ENCODE peak calls at places on chromosome 10, in four cellular contexts. One of them, this sample, is unnamed. For H3K4me1, the result is how much of the 10 kb centered on the place peaks cover.

GRCh38 chr10:132861116-132861691 is 75.3 kb upstream of the NKX6-2 start:
- DNase-seq in mammary epithelial cell: no peak
- DNase-seq in K562: no peak
- DNase-seq in heart left ventricle: no peak
- DNase-seq in this sample: no peak

GRCh38 chr10:113987805-113988204 is 55.9 kb upstream of the ADRB1 start:
- DNase-seq in heart left ventricle: no peak
- DNase-seq in mammary epithelial cell: peak
- DNase-seq in K562: no peak
- DNase-seq in this sample: no peak

GRCh38 chr10:112261281-112261822 is 21.8 kb upstream of the TECTB start:
- DNase-seq in K562: no peak
- DNase-seq in mammary epithelial cell: no peak
- DNase-seq in heart left ventricle: no peak
- DNase-seq in this sample: no peak

GRCh38 chr10:113454341-113455061 is 98.4 kb upstream of the HABP2 start:
- DNase-seq in K562: peak
- DNase-seq in mammary epithelial cell: no peak
- DNase-seq in heart left ventricle: peak
- DNase-seq in this sample: no peak

GRCh38 chr10:118793545-118793944 is 38.8 kb upstream of the CACUL1 start:
- DNase-seq in mammary epithelial cell: peak
- DNase-seq in heart left ventricle: peak
- DNase-seq in K562: no peak
- DNase-seq in this sample: peak

GRCh38 chr10:6738464-6738824 is 158.4 kb upstream of the PRKCQ start:
- DNase-seq in mammary epithelial cell: no peak
- DNase-seq in heart left ventricle: no peak
- DNase-seq in K562: no peak
- DNase-seq in this sample: peak

GRCh38 chr10:68212721-68213352 is 19.1 kb downstream of the ATOH7 start:
- DNase-seq in K562: peak
- DNase-seq in heart left ventricle: no peak
- DNase-seq in mammary epithelial cell: peak
- DNase-seq in this sample: peak

GRCh38 chr10:16644146-16644545 is 122.5 kb upstream of the C1QL3 start:
- DNase-seq in mammary epithelial cell: peak
- DNase-seq in K562: no peak
- DNase-seq in heart left ventricle: no peak
- DNase-seq in this sample: peak

GRCh38 chr10:28429573-28430216 is 103.2 kb upstream of the WAC start:
- DNase-seq in mammary epithelial cell: peak
- DNase-seq in K562: peak
- DNase-seq in heart left ventricle: no peak
- DNase-seq in this sample: no peak

GRCh38 chr10:99555371-99556224 is 22.9 kb downstream of the NKX2-3 start:
- DNase-seq in mammary epithelial cell: peak
- DNase-seq in heart left ventricle: no peak
- DNase-seq in K562: no peak
- DNase-seq in this sample: no peak

GRCh38 chr10:61708841-61709240 is 46.1 kb downstream of the CABCOCO1 start:
- DNase-seq in heart left ventricle: no peak
- DNase-seq in mammary epithelial cell: no peak
- DNase-seq in K562: no peak
- DNase-seq in this sample: no peak

GRCh38 chr10:62492012-62492869 is 118.1 kb downstream of the ZNF365 start:
- DNase-seq in heart left ventricle: no peak
- DNase-seq in mammary epithelial cell: peak
- DNase-seq in K562: no peak
- DNase-seq in this sample: peak

GRCh38 chr10:90435296-90435695 is 422.5 kb downstream of the HTR7 start:
- DNase-seq in heart left ventricle: no peak
- DNase-seq in mammary epithelial cell: peak
- DNase-seq in K562: no peak
- DNase-seq in this sample: no peak

GRCh38 chr10:118452098-118452497 is 110.0 kb upstream of the FAM204A start:
- DNase-seq in mammary epithelial cell: no peak
- DNase-seq in heart left ventricle: no peak
- DNase-seq in K562: no peak
- DNase-seq in this sample: no peak

GRCh38 chr10:71679425-71679824 is 40.2 kb downstream of the C10orf105 start:
- DNase-seq in heart left ventricle: peak
- DNase-seq in K562: no peak
- DNase-seq in mammary epithelial cell: no peak
- DNase-seq in this sample: no peak

GRCh38 chr10:103669243-103669929 is 175.9 kb downstream of the NEURL1 start:
- DNase-seq in K562: no peak
- DNase-seq in heart left ventricle: no peak
- DNase-seq in mammary epithelial cell: no peak
- DNase-seq in this sample: no peak

GRCh38 chr10:132886211-132887099 is 55.9 kb downstream of the CFAP46 start:
- DNase-seq in mammary epithelial cell: no peak
- DNase-seq in heart left ventricle: no peak
- DNase-seq in K562: no peak
- DNase-seq in this sample: no peak

GRCh38 chr10:32049113-32049512 is 7.1 kb downstream of the KIF5B start:
- DNase-seq in mammary epithelial cell: peak
- DNase-seq in heart left ventricle: no peak
- DNase-seq in K562: no peak
- DNase-seq in this sample: peak

GRCh38 chr10:48976208-48976607 is 36.6 kb upstream of the LRRC18 start:
- DNase-seq in mammary epithelial cell: peak
- DNase-seq in heart left ventricle: no peak
- DNase-seq in K562: peak
- DNase-seq in this sample: no peak

GRCh38 chr10:93993782-93994668 is at the start of gene PLCE1:
- DNase-seq in heart left ventricle: peak
- DNase-seq in K562: peak
- DNase-seq in mammary epithelial cell: peak
- DNase-seq in this sample: no peak

GRCh38 chr10:43403911-43404674 is 4.9 kb downstream of the HNRNPF start:
- DNase-seq in heart left ventricle: no peak
- DNase-seq in mammary epithelial cell: no peak
- DNase-seq in K562: peak
- DNase-seq in this sample: no peak

GRCh38 chr10:112040696-112041095 is 142.9 kb downstream of the GPAM start:
- DNase-seq in K562: no peak
- DNase-seq in heart left ventricle: no peak
- DNase-seq in mammary epithelial cell: no peak
- DNase-seq in this sample: no peak

GRCh38 chr10:14254368-14254767 is 76.4 kb downstream of the FRMD4A start:
- DNase-seq in K562: no peak
- DNase-seq in heart left ventricle: no peak
- DNase-seq in mammary epithelial cell: peak
- DNase-seq in this sample: peak

GRCh38 chr10:113053091-113053490 is 103.0 kb downstream of the TCF7L2 start:
- DNase-seq in mammary epithelial cell: no peak
- DNase-seq in K562: no peak
- DNase-seq in heart left ventricle: no peak
- DNase-seq in this sample: no peak

GRCh38 chr10:31467791-31468535 is 148.9 kb downstream of the ZEB1 start:
- DNase-seq in heart left ventricle: no peak
- DNase-seq in K562: no peak
- DNase-seq in mammary epithelial cell: peak
- DNase-seq in this sample: peak

GRCh38 chr10:104835422-104835821 is 194.3 kb downstream of the SORCS3 start:
- DNase-seq in K562: no peak
- DNase-seq in heart left ventricle: no peak
- DNase-seq in mammary epithelial cell: no peak
- DNase-seq in this sample: no peak

GRCh38 chr10:30553625-30554442 is 75.7 kb downstream of the LYZL2 start:
- DNase-seq in heart left ventricle: peak
- DNase-seq in mammary epithelial cell: no peak
- DNase-seq in K562: peak
- DNase-seq in this sample: no peak

GRCh38 chr10:102504179-102504975 is 605 bp downstream of the SUFU start:
- DNase-seq in K562: peak
- DNase-seq in heart left ventricle: peak
- DNase-seq in mammary epithelial cell: peak
- DNase-seq in this sample: peak

GRCh38 chr10:102504976-102505300 is 1.2 kb downstream of the SUFU start:
- DNase-seq in K562: no peak
- DNase-seq in mammary epithelial cell: no peak
- DNase-seq in heart left ventricle: no peak
- DNase-seq in this sample: no peak

GRCh38 chr10:102502029-102502336 is 529 bp downstream of the ACTR1A start:
- DNase-seq in heart left ventricle: peak
- DNase-seq in K562: peak
- DNase-seq in mammary epithelial cell: peak
- DNase-seq in this sample: peak

GRCh38 chr10:102502337-102503151 is at the start of gene ACTR1A:
- DNase-seq in heart left ventricle: peak
- DNase-seq in mammary epithelial cell: peak
- DNase-seq in K562: peak
- DNase-seq in this sample: peak

GRCh38 chr10:102503264-102504178 is at the start of gene SUFU:
- DNase-seq in heart left ventricle: peak
- DNase-seq in K562: peak
- DNase-seq in mammary epithelial cell: peak
- DNase-seq in this sample: peak
- H3K4me1 ChIP-seq in heart left ventricle: half or more
- H3K4me1 ChIP-seq in K562: under half
- H3K4me1 ChIP-seq in mammary epithelial cell: under half
- H3K4me1 ChIP-seq in this sample: under half

DNA sequence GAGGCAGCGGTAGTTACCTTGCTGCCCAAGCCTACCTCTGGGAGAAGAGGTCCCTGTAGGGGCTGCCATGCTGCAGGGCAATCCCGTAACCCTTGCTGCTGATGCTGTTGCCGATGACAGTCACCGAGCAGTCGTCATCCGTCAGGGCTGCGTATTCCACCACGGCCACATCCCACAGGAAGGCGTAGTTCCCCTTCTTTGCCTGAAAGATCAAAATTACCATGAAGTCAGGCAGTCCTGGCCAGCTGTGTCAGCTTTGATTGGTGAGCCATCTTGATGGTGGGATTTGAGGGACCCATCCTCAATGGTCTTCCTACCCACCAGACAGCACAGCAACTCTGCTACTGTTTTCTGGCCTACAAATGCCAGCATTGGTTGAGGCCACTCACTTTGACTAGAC is 746.8 kb downstream of the GRID1 start:
- DNase-seq in K562: no peak
- DNase-seq in mammary epithelial cell: no peak
- DNase-seq in heart left ventricle: no peak
- DNase-seq in this sample: no peak
- H3K27ac ChIP-seq in K562: no peak
- H3K27ac ChIP-seq in mammary epithelial cell: no peak
- H3K27ac ChIP-seq in heart left ventricle: no peak
- H3K27ac ChIP-seq in this sample: no peak

DNA sequence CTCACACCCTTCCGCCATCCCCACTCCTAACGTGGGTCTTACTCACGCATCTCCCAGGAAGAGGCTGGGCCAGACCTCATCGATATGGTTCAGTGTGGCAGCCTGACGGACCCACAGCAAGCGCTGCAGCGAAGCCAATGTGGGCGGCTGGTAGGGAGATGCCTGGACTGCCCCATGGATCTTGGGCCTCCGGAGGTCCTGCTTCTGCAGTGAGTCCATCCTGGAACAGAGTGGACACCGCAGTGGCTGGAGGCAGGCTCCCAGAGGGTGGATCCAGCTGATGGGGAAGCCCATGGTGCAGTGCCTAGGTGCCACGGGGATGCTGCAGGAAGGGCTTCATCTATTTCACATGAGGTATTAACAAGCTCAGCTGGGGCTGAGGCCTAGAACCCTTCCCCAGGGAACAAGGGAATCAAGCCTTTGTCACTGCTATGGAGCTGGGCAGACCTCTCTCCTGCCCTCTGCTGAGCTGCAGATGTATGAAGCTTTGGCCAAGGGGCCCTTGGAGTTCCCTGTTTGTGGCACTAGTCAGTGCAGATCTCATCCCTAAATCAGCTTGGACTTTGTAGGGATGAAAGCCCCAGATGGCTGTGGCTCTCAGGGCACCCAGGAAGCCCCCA is 13.7 kb upstream of the SAMD8 start:
- DNase-seq in mammary epithelial cell: no peak
- DNase-seq in heart left ventricle: no peak
- DNase-seq in K562: no peak
- DNase-seq in this sample: no peak
- TF ChIP-seq CTCF in mammary epithelial cell: peak
- TF ChIP-seq CTCF in heart left ventricle: peak
- TF ChIP-seq CTCF in K562: peak
- TF ChIP-seq CTCF in this sample: peak

DNA sequence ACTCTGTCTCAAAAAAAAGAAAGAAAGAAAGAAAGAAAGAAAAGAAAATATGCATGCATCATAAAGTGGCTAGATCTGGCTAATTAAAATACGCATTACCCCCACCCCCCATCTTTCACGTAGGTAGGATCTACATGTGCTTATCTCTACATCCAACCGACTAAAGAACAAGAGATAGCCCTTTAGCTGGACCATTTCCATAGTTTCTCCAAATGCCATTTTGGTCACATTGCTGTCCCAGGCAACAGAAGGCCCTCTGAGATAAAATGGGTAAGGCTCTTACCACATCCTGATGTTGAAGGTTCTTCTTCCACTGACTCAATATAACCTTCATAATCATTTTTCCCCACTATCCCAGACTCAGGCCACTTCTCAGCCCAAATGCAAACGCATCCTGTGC is 31.5 kb downstream of the PIK3AP1 start:
- DNase-seq in heart left ventricle: no peak
- DNase-seq in mammary epithelial cell: no peak
- DNase-seq in K562: no peak
- DNase-seq in this sample: no peak
- H3K4me1 ChIP-seq in heart left ventricle: under half
- H3K4me1 ChIP-seq in mammary epithelial cell: under half
- H3K4me1 ChIP-seq in K562: under half
- H3K4me1 ChIP-seq in this sample: under half

DNA sequence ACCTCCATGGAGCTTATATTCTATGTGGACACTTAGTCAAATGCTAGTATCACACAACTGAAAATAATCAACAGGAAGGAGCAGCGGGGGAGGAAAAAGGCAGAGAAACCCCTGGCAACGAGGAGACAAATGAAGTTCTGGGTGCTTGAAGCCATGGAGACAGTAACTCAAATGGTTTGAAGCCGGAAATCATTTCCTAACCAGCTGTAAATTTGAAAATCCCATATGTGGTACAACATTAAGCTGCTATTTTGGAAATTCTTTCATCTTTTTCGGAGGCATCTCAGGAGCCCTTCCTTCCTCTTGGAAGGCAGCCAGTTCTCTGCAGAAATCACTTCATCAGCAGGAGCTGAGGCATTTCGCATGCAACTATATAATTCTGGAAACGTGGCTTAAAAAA is 91.4 kb downstream of the PPP1R3C start:
- DNase-seq in heart left ventricle: no peak
- DNase-seq in mammary epithelial cell: no peak
- DNase-seq in K562: no peak
- DNase-seq in this sample: no peak
- H3K27ac ChIP-seq in heart left ventricle: no peak
- H3K27ac ChIP-seq in mammary epithelial cell: no peak
- H3K27ac ChIP-seq in K562: no peak
- H3K27ac ChIP-seq in this sample: peak